ENCODE peak calls at places on chromosome 6, in six cellular contexts. One of them, this sample, is unnamed.
A peak's percentile ranks its signal among the peaks of the same experiment; 100 is the strongest.

GRCh38 chr6:111517965-111518364 is 34.9 kb upstream of the REV3L start:
- DNase-seq in fibroblast of mammary gland: peak; percentile 36
- DNase-seq in mesothelial cell of epicardium: no peak
- DNase-seq in right lobe of liver: no peak
- DNase-seq in AG10803: no peak
- DNase-seq in heart right ventricle: no peak
- DNase-seq in this sample: no peak

GRCh38 chr6:13560651-13561044 is 13.8 kb upstream of the SIRT5 start:
- DNase-seq in AG10803: no peak
- DNase-seq in mesothelial cell of epicardium: no peak
- DNase-seq in fibroblast of mammary gland: no peak
- DNase-seq in right lobe of liver: no peak
- DNase-seq in heart right ventricle: no peak
- DNase-seq in this sample: no peak

GRCh38 chr6:20757761-20758160 is 223.5 kb downstream of the CDKAL1 start:
- DNase-seq in mesothelial cell of epicardium: no peak
- DNase-seq in heart right ventricle: no peak
- DNase-seq in AG10803: peak; percentile 25
- DNase-seq in fibroblast of mammary gland: peak; percentile 72
- DNase-seq in right lobe of liver: no peak
- DNase-seq in this sample: no peak

GRCh38 chr6:30818426-30818841 is 65.9 kb upstream of the DDR1 start:
- DNase-seq in mesothelial cell of epicardium: no peak
- DNase-seq in right lobe of liver: no peak
- DNase-seq in heart right ventricle: no peak
- DNase-seq in fibroblast of mammary gland: peak; percentile 88
- DNase-seq in AG10803: peak; percentile 92
- DNase-seq in this sample: no peak

GRCh38 chr6:90294989-90295853 is 1.4 kb downstream of the BACH2 start:
- DNase-seq in fibroblast of mammary gland: peak; percentile 28
- DNase-seq in AG10803: peak; percentile 6
- DNase-seq in mesothelial cell of epicardium: peak; percentile 56
- DNase-seq in heart right ventricle: peak; percentile 42
- DNase-seq in right lobe of liver: peak; percentile 56
- DNase-seq in this sample: peak; percentile 83

GRCh38 chr6:38725414-38726183 is 10.5 kb downstream of the DNAH8 start:
- DNase-seq in fibroblast of mammary gland: no peak
- DNase-seq in mesothelial cell of epicardium: no peak
- DNase-seq in AG10803: no peak
- DNase-seq in heart right ventricle: no peak
- DNase-seq in right lobe of liver: no peak
- DNase-seq in this sample: no peak

GRCh38 chr6:15444881-15445280 is 199.0 kb downstream of the JARID2 start:
- DNase-seq in heart right ventricle: no peak
- DNase-seq in AG10803: no peak
- DNase-seq in fibroblast of mammary gland: no peak
- DNase-seq in right lobe of liver: no peak
- DNase-seq in mesothelial cell of epicardium: no peak
- DNase-seq in this sample: no peak

GRCh38 chr6:158722176-158722729 is 72.4 kb downstream of the SYTL3 start:
- DNase-seq in mesothelial cell of epicardium: no peak
- DNase-seq in AG10803: no peak
- DNase-seq in right lobe of liver: no peak
- DNase-seq in heart right ventricle: no peak
- DNase-seq in fibroblast of mammary gland: no peak
- DNase-seq in this sample: no peak

GRCh38 chr6:121236984-121237383 is 97.3 kb downstream of the TBC1D32 start:
- DNase-seq in fibroblast of mammary gland: no peak
- DNase-seq in heart right ventricle: no peak
- DNase-seq in mesothelial cell of epicardium: no peak
- DNase-seq in right lobe of liver: no peak
- DNase-seq in AG10803: no peak
- DNase-seq in this sample: no peak

GRCh38 chr6:167294241-167294640 is 3.1 kb downstream of the UNC93A start:
- DNase-seq in mesothelial cell of epicardium: no peak
- DNase-seq in fibroblast of mammary gland: no peak
- DNase-seq in heart right ventricle: no peak
- DNase-seq in AG10803: no peak
- DNase-seq in right lobe of liver: no peak
- DNase-seq in this sample: no peak

GRCh38 chr6:45148711-45149341 is 179.3 kb upstream of the RUNX2 start:
- DNase-seq in mesothelial cell of epicardium: no peak
- DNase-seq in right lobe of liver: no peak
- DNase-seq in heart right ventricle: no peak
- DNase-seq in AG10803: peak; percentile 87
- DNase-seq in fibroblast of mammary gland: peak; percentile 81
- DNase-seq in this sample: no peak

GRCh38 chr6:149044394-149044965 is 273.0 kb upstream of the TAB2 start:
- DNase-seq in right lobe of liver: no peak
- DNase-seq in AG10803: peak; percentile 90
- DNase-seq in fibroblast of mammary gland: no peak
- DNase-seq in heart right ventricle: no peak
- DNase-seq in mesothelial cell of epicardium: no peak
- DNase-seq in this sample: no peak

GRCh38 chr6:133768656-133769295 is 120.1 kb upstream of the TCF21 start:
- DNase-seq in fibroblast of mammary gland: no peak
- DNase-seq in right lobe of liver: peak; percentile 43
- DNase-seq in heart right ventricle: peak; percentile 14
- DNase-seq in mesothelial cell of epicardium: peak; percentile 52
- DNase-seq in AG10803: no peak
- DNase-seq in this sample: peak; percentile 65

GRCh38 chr6:24394777-24395437 is 7.8 kb upstream of the MRS2 start:
- DNase-seq in right lobe of liver: no peak
- DNase-seq in heart right ventricle: no peak
- DNase-seq in mesothelial cell of epicardium: no peak
- DNase-seq in fibroblast of mammary gland: peak; percentile 97
- DNase-seq in AG10803: peak; percentile 85
- DNase-seq in this sample: no peak

GRCh38 chr6:122622404-122622938 is 12.3 kb downstream of the PKIB start:
- DNase-seq in fibroblast of mammary gland: no peak
- DNase-seq in mesothelial cell of epicardium: peak; percentile 54
- DNase-seq in AG10803: no peak
- DNase-seq in right lobe of liver: no peak
- DNase-seq in heart right ventricle: no peak
- DNase-seq in this sample: no peak

GRCh38 chr6:85126448-85127178 is 323.3 kb upstream of the NT5E start:
- DNase-seq in fibroblast of mammary gland: peak; percentile 57
- DNase-seq in AG10803: peak; percentile 69
- DNase-seq in heart right ventricle: no peak
- DNase-seq in right lobe of liver: peak; percentile 47
- DNase-seq in mesothelial cell of epicardium: peak; percentile 62
- DNase-seq in this sample: peak; percentile 67

GRCh38 chr6:156250593-156250992 is 526.6 kb upstream of the ARID1B start:
- DNase-seq in AG10803: no peak
- DNase-seq in mesothelial cell of epicardium: no peak
- DNase-seq in fibroblast of mammary gland: no peak
- DNase-seq in right lobe of liver: no peak
- DNase-seq in heart right ventricle: no peak
- DNase-seq in this sample: no peak

GRCh38 chr6:90151827-90152449 is 144.7 kb downstream of the BACH2 start:
- DNase-seq in right lobe of liver: no peak
- DNase-seq in heart right ventricle: no peak
- DNase-seq in AG10803: no peak
- DNase-seq in mesothelial cell of epicardium: no peak
- DNase-seq in fibroblast of mammary gland: no peak
- DNase-seq in this sample: no peak

GRCh38 chr6:53524455-53524815 is 20.5 kb downstream of the GCLC start:
- DNase-seq in AG10803: peak; percentile 71
- DNase-seq in heart right ventricle: no peak
- DNase-seq in fibroblast of mammary gland: peak; percentile 69
- DNase-seq in right lobe of liver: no peak
- DNase-seq in mesothelial cell of epicardium: no peak
- DNase-seq in this sample: no peak

GRCh38 chr6:22320750-22321149 is 23.9 kb upstream of the PRL start:
- DNase-seq in fibroblast of mammary gland: peak; percentile 89
- DNase-seq in heart right ventricle: no peak
- DNase-seq in right lobe of liver: no peak
- DNase-seq in mesothelial cell of epicardium: no peak
- DNase-seq in AG10803: peak; percentile 82
- DNase-seq in this sample: no peak

GRCh38 chr6:31871068-31871659 is 7.6 kb downstream of the SLC44A4 start:
- DNase-seq in AG10803: peak; percentile 13
- DNase-seq in fibroblast of mammary gland: peak; percentile 7
- DNase-seq in mesothelial cell of epicardium: no peak
- DNase-seq in right lobe of liver: no peak
- DNase-seq in heart right ventricle: no peak
- DNase-seq in this sample: no peak

GRCh38 chr6:170052991-170053821 is 237.7 kb downstream of the DLL1 start:
- DNase-seq in mesothelial cell of epicardium: peak; percentile 20
- DNase-seq in AG10803: no peak
- DNase-seq in heart right ventricle: no peak
- DNase-seq in right lobe of liver: peak; percentile 42
- DNase-seq in fibroblast of mammary gland: no peak
- DNase-seq in this sample: peak; percentile 63

GRCh38 chr6:154139894-154140293 is 100.9 kb downstream of the OPRM1 start:
- DNase-seq in AG10803: no peak
- DNase-seq in mesothelial cell of epicardium: no peak
- DNase-seq in heart right ventricle: no peak
- DNase-seq in fibroblast of mammary gland: no peak
- DNase-seq in right lobe of liver: no peak
- DNase-seq in this sample: no peak

GRCh38 chr6:27133281-27134227 is 113.9 kb upstream of the PRSS16 start:
- DNase-seq in fibroblast of mammary gland: peak; percentile 81
- DNase-seq in heart right ventricle: no peak
- DNase-seq in mesothelial cell of epicardium: peak; percentile 73
- DNase-seq in AG10803: peak; percentile 63
- DNase-seq in right lobe of liver: no peak
- DNase-seq in this sample: peak; percentile 88

GRCh38 chr6:159852877-159853276 is 37.9 kb upstream of the MAS1 start:
- DNase-seq in right lobe of liver: no peak
- DNase-seq in fibroblast of mammary gland: peak; percentile 15
- DNase-seq in mesothelial cell of epicardium: no peak
- DNase-seq in AG10803: peak; percentile 29
- DNase-seq in heart right ventricle: no peak
- DNase-seq in this sample: no peak

GRCh38 chr6:124854338-124854922 is 107.8 kb upstream of the RNF217 start:
- DNase-seq in AG10803: peak; percentile 2
- DNase-seq in mesothelial cell of epicardium: no peak
- DNase-seq in fibroblast of mammary gland: no peak
- DNase-seq in right lobe of liver: no peak
- DNase-seq in heart right ventricle: no peak
- DNase-seq in this sample: no peak
- TF ChIP-seq CTCF in AG10803: peak; percentile 31
- TF ChIP-seq CTCF in mesothelial cell of epicardium: peak; percentile 31
- TF ChIP-seq CTCF in fibroblast of mammary gland: peak; percentile 25
- TF ChIP-seq CTCF in right lobe of liver: peak; percentile 32
- TF ChIP-seq CTCF in heart right ventricle: peak; percentile 25
- TF ChIP-seq CTCF in this sample: no peak

GRCh38 chr6:116390571-116390970 is 19.8 kb downstream of the DSE start:
- DNase-seq in heart right ventricle: no peak
- DNase-seq in right lobe of liver: no peak
- DNase-seq in fibroblast of mammary gland: no peak
- DNase-seq in mesothelial cell of epicardium: no peak
- DNase-seq in AG10803: no peak
- DNase-seq in this sample: no peak

GRCh38 chr6:116396451-116396850 is 25.7 kb downstream of the DSE start:
- DNase-seq in heart right ventricle: no peak
- DNase-seq in mesothelial cell of epicardium: no peak
- DNase-seq in right lobe of liver: no peak
- DNase-seq in AG10803: no peak
- DNase-seq in fibroblast of mammary gland: peak; percentile 20
- DNase-seq in this sample: no peak

GRCh38 chr6:116395647-116396046 is 24.9 kb downstream of the DSE start:
- DNase-seq in right lobe of liver: no peak
- DNase-seq in mesothelial cell of epicardium: no peak
- DNase-seq in fibroblast of mammary gland: no peak
- DNase-seq in AG10803: no peak
- DNase-seq in heart right ventricle: no peak
- DNase-seq in this sample: no peak

GRCh38 chr6:116392158-116393032 is 21.6 kb downstream of the DSE start:
- DNase-seq in fibroblast of mammary gland: peak; percentile 36
- DNase-seq in mesothelial cell of epicardium: no peak
- DNase-seq in right lobe of liver: no peak
- DNase-seq in heart right ventricle: no peak
- DNase-seq in AG10803: no peak
- DNase-seq in this sample: no peak

GRCh38 chr6:116393430-116393829 is 22.7 kb downstream of the DSE start:
- DNase-seq in fibroblast of mammary gland: peak; percentile 28
- DNase-seq in AG10803: no peak
- DNase-seq in mesothelial cell of epicardium: no peak
- DNase-seq in right lobe of liver: no peak
- DNase-seq in heart right ventricle: no peak
- DNase-seq in this sample: no peak
- TF ChIP-seq CTCF in fibroblast of mammary gland: peak; percentile 27
- TF ChIP-seq CTCF in AG10803: no peak
- TF ChIP-seq CTCF in mesothelial cell of epicardium: no peak
- TF ChIP-seq CTCF in right lobe of liver: no peak
- TF ChIP-seq CTCF in heart right ventricle: no peak
- TF ChIP-seq CTCF in this sample: no peak

GRCh38 chr6:293185-294174 is 1.2 kb downstream of the DUSP22 start:
- DNase-seq in mesothelial cell of epicardium: peak; percentile 55
- DNase-seq in AG10803: peak; percentile 21
- DNase-seq in right lobe of liver: no peak
- DNase-seq in heart right ventricle: peak; percentile 50
- DNase-seq in fibroblast of mammary gland: peak; percentile 30
- DNase-seq in this sample: no peak

GRCh38 chr6:294656-295565 is 2.6 kb downstream of the DUSP22 start:
- DNase-seq in mesothelial cell of epicardium: peak; percentile 29
- DNase-seq in AG10803: no peak
- DNase-seq in right lobe of liver: no peak
- DNase-seq in fibroblast of mammary gland: no peak
- DNase-seq in heart right ventricle: no peak
- DNase-seq in this sample: no peak

GRCh38 chr6:291148-291696 is 1.1 kb upstream of the DUSP22 start:
- DNase-seq in mesothelial cell of epicardium: no peak
- DNase-seq in right lobe of liver: no peak
- DNase-seq in AG10803: no peak
- DNase-seq in heart right ventricle: no peak
- DNase-seq in fibroblast of mammary gland: peak; percentile 57
- DNase-seq in this sample: no peak

GRCh38 chr6:291697-292505 is at the start of gene DUSP22:
- DNase-seq in AG10803: peak; percentile 84
- DNase-seq in heart right ventricle: peak; percentile 89
- DNase-seq in mesothelial cell of epicardium: peak; percentile 85
- DNase-seq in fibroblast of mammary gland: peak; percentile 84
- DNase-seq in right lobe of liver: peak; percentile 95
- DNase-seq in this sample: peak; percentile 98

GRCh38 chr6:292506-293184 is 358 bp downstream of the DUSP22 start:
- DNase-seq in fibroblast of mammary gland: peak; percentile 43
- DNase-seq in heart right ventricle: peak; percentile 72
- DNase-seq in AG10803: peak; percentile 37
- DNase-seq in mesothelial cell of epicardium: no peak
- DNase-seq in right lobe of liver: peak; percentile 83
- DNase-seq in this sample: peak; percentile 94
- TF ChIP-seq CTCF in fibroblast of mammary gland: no peak
- TF ChIP-seq CTCF in heart right ventricle: no peak
- TF ChIP-seq CTCF in AG10803: no peak
- TF ChIP-seq CTCF in mesothelial cell of epicardium: no peak
- TF ChIP-seq CTCF in right lobe of liver: no peak
- TF ChIP-seq CTCF in this sample: no peak

DNA sequence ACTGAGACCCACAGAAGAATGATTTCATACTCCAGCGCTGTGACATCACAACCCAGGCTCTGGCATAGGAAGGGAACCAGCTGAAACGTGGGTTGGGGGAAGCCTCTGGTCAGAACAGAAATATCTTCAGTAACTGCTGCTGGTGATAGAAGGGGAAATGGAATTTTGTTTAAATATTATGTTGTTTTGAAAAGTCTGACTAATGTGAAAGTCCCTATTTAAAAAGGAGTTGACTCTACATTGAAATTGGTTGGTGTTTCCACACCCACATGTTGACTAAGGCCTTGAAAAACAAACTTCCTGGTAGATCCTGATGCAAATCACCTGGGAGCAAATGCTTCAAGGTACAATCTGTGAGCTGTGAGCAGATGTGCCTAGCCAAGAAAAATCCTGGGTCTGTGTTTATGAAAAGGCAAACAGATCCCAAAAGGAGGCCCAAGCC is 24.5 kb upstream of the TCP11 start:
- DNase-seq in mesothelial cell of epicardium: no peak
- DNase-seq in fibroblast of mammary gland: peak; percentile 59
- DNase-seq in heart right ventricle: no peak
- DNase-seq in right lobe of liver: peak; percentile 71
- DNase-seq in AG10803: no peak
- DNase-seq in this sample: no peak
- TF ChIP-seq CTCF in mesothelial cell of epicardium: no peak
- TF ChIP-seq CTCF in fibroblast of mammary gland: no peak
- TF ChIP-seq CTCF in heart right ventricle: no peak
- TF ChIP-seq CTCF in right lobe of liver: no peak
- TF ChIP-seq CTCF in AG10803: no peak
- TF ChIP-seq CTCF in this sample: no peak